ENCODE peak calls at places on chromosomes 12 and 14, in five cellular contexts. D is tibial artery; C is prostate gland; S is CD8-positive, alpha-beta T cell; G is fibroblast of villous mesenchyme. U is an unnamed sample.

GRCh38 chr12:88627501-88627900 is 47.2 kb upstream of the KITLG start:
- DNase-seq in D (no peak), G (no peak), C (no peak), S (no peak), U (no peak)

GRCh38 chr12:129871991-129872969 is 31.5 kb downstream of the TMEM132D start:
- DNase-seq in S (no peak), D (no peak), G (no peak), C (no peak), U (no peak)

GRCh38 chr12:119008691-119009221 is 27.4 kb downstream of the SRRM4 start:
- DNase-seq in C (no peak), D (no peak), S (no peak), G (no peak), U (no peak)

GRCh38 chr14:85250369-85250768 is 279.6 kb upstream of the FLRT2 start:
- DNase-seq in G (no peak), D (no peak), S (no peak), C (no peak), U (no peak)

GRCh38 chr12:62542814-62543213 is 76.2 kb downstream of the MON2 start:
- DNase-seq in C (no peak), D (no peak), S (no peak), G (no peak), U (no peak)

GRCh38 chr12:49942921-49943662 is 7.4 kb upstream of the AQP2 start:
- DNase-seq in S (no peak), G (no peak), D (no peak), C (no peak), U (no peak)

GRCh38 chr12:132719141-132719953 is 8.7 kb downstream of the PGAM5 start:
- DNase-seq in G (no peak), C (no peak), S (no peak), D (no peak), U (no peak)

GRCh38 chr14:43481864-43482263 is 1025.2 kb downstream of the FSCB start:
- DNase-seq in S (no peak), D (no peak), G (no peak), C (no peak), U (no peak)

GRCh38 chr14:50037837-50038236 is 78.5 kb downstream of the VCPKMT start:
- DNase-seq in G (peak; percentile 19), D (no peak), C (no peak), S (no peak), U (no peak)

GRCh38 chr12:106138646-106139421 is at the start of gene NUAK1:
- DNase-seq in D (peak; percentile 81), G (peak; percentile 74), S (no peak), C (peak; percentile 76), U (no peak)

GRCh38 chr12:127588224-127588623 is 678.7 kb upstream of the TMEM132C start:
- DNase-seq in C (no peak), G (peak; percentile 18), S (no peak), D (peak; percentile 73), U (no peak)

DNA sequence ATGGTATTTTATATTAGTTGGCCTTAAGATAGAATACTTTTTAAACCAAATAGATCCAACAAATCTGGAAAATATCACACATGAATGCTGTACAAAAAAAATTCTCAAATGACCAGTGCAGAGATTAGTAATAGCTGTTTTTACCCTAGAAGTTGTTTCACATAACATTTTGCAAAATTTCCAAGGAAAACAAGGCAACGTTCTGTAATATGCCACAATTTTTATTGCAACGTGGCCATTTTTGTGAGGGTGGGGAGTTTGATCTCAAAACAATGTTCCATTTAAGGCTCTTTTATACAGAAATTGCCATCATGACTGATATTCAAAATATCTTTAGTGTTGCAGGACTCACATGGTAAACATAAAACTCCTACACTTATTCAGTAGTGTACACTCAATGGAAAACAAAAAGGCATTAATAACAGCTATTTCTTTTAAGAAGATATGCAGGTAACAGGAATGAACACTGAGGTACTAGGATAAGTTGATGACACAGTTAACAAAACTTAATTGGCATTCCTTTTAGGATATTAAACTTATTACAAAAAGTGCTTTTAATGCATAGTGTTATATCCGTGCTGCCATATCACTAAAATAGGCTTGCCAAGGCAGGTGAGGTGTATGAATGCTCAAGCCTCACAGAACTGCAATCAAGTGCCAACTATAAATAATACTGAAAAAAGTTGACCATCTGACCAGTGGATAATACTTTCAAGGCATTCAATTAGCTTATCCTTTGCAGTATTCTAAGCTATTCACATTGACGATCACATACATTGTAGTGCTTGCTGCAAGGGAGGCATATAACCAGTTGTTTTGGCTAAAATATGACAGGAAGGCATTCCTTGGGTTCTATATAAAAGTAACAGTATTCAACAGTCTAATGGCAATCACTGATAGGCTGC is 2.3 kb downstream of the CFL2 start:
- DNase-seq in C (no peak), G (no peak), S (no peak), D (no peak), U (no peak)
- H3K4me3 ChIP-seq in C (no peak overlapping the region), G (peak overlapping the region; percentile 86), S (no peak overlapping the region), D (peak overlapping the region; percentile 11), U (no peak overlapping the region)

GRCh38 chr14:101177301-101178055 is 274.0 kb upstream of the RTL1 start:
- DNase-seq in G (no peak), S (no peak), D (no peak), C (no peak), U (no peak)
- TF ChIP-seq CTCF in G (no peak), S (no peak), D (no peak), C (no peak), U (no peak)

GRCh38 chr12:113464852-113465719 is 6.6 kb downstream of the LHX5 start:
- DNase-seq in G (no peak), C (no peak), S (no peak), D (no peak), U (no peak)
- H3K4me3 ChIP-seq in G (no peak overlapping the region), C (no peak overlapping the region), S (no peak overlapping the region), D (no peak overlapping the region), U (peak overlapping the region; percentile 18)

DNA sequence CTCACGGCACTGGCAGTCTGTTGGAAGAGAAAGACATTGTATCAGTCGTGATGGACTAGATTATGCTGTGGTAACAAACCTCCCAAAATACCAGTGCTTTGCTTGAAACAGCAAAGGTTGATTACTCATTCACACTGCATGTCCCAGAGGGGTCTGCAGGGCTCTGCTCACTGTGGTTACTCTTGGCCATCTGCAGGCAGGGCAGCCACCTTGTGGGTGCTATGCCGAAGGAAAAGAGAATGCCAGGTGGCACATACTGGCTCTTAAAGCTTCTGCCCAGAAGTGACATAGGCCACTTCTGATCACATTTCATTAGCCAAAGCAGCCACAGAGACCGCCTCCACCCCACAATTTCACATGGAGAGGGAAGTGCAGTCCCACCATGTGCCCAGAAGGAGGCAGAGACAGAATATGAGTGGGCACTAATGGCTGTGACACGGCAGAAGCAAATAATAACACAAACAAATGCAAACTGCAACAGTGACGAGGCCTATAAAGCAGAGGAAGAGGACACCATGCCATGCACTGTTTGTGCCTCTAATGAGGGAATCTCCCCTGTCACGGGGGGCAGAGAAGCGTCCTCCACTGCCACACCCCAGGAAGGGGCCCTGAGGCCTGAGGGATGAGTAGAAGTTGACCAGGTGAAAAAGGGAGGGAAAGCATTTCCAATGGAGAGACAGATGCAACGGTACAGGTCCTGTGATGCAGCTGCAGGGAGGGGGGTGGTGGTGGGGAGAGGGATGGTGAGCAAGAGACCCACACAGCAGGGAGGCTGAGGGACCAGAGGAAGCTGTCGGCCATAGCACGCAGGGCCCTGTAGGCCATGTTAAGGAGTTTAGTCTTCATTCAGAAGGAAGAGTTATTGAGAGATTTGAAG is 51.7 kb upstream of the KICS2 start:
- DNase-seq in D (no peak), C (no peak), G (peak; percentile 20), S (no peak), U (no peak)
- TF ChIP-seq CTCF in D (no peak), C (no peak), G (peak; percentile 64), S (no peak), U (peak; percentile 73)

DNA sequence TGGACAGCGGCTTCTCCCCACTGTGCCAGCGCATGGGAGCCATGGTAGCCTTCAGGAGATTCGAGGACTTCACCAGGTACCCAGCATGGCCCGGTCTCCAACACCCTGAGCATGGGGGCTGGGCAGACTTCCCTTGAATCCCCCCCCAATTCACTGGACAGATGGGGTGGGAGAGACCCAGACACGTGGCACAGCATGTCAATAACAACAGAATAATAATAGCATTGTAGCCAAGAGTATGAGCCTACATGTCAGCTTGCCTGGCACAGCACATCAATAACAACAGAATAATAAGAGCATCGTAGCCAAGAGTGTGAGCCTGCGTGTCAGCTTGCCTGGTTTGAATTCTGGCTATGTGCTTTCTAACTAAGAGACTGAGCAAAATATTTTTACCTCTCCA is 76.4 kb downstream of the FOXN4 start:
- DNase-seq in G (no peak), C (no peak), D (no peak), S (no peak), U (no peak)
- H3K4me3 ChIP-seq in G (no peak overlapping the region), C (no peak overlapping the region), D (no peak overlapping the region), S (no peak overlapping the region), U (no peak overlapping the region)

U was measured in keratinocyte.